ENCODE peak calls at places on chromosomes 16 and 17, in six cellular contexts. One of them, this sample, is unnamed.

GRCh38 chr17:67602974-67603373 is 114.8 kb upstream of the NOL11 start:
- DNase-seq in K562: no peak
- DNase-seq in HepG2: peak
- DNase-seq in GM12878: no peak
- DNase-seq in SK-N-SH: peak
- DNase-seq in H1: peak
- DNase-seq in this sample: peak

GRCh38 chr16:19589771-19590302 is 34.3 kb downstream of the VPS35L start:
- DNase-seq in K562: no peak
- DNase-seq in H1: no peak
- DNase-seq in SK-N-SH: no peak
- DNase-seq in HepG2: peak
- DNase-seq in GM12878: no peak
- DNase-seq in this sample: no peak

GRCh38 chr16:20920799-20921198 is 20.2 kb downstream of the LYRM1 start:
- DNase-seq in K562: no peak
- DNase-seq in H1: no peak
- DNase-seq in SK-N-SH: no peak
- DNase-seq in GM12878: no peak
- DNase-seq in HepG2: no peak
- DNase-seq in this sample: no peak

GRCh38 chr17:37781451-37781850 is 36.6 kb upstream of the HNF1B start:
- DNase-seq in SK-N-SH: no peak
- DNase-seq in H1: no peak
- DNase-seq in GM12878: no peak
- DNase-seq in K562: no peak
- DNase-seq in HepG2: no peak
- DNase-seq in this sample: no peak

GRCh38 chr16:84532299-84532724 is 27.9 kb upstream of the MEAK7 start:
- DNase-seq in GM12878: no peak
- DNase-seq in H1: no peak
- DNase-seq in SK-N-SH: no peak
- DNase-seq in K562: no peak
- DNase-seq in HepG2: peak
- DNase-seq in this sample: no peak

GRCh38 chr17:42009170-42009569 is 8.1 kb downstream of the DNAJC7 start:
- DNase-seq in H1: no peak
- DNase-seq in GM12878: no peak
- DNase-seq in SK-N-SH: no peak
- DNase-seq in K562: no peak
- DNase-seq in HepG2: peak
- DNase-seq in this sample: no peak

GRCh38 chr16:83722501-83723183 is 85.1 kb upstream of the HSBP1 start:
- DNase-seq in H1: no peak
- DNase-seq in HepG2: no peak
- DNase-seq in SK-N-SH: no peak
- DNase-seq in GM12878: no peak
- DNase-seq in K562: no peak
- DNase-seq in this sample: no peak

GRCh38 chr17:80694992-80695912 is 150.6 kb downstream of the RPTOR start:
- DNase-seq in H1: no peak
- DNase-seq in HepG2: peak
- DNase-seq in K562: no peak
- DNase-seq in SK-N-SH: no peak
- DNase-seq in GM12878: no peak
- DNase-seq in this sample: no peak

GRCh38 chr16:65283238-65283651 is 161.4 kb upstream of the CDH11 start:
- DNase-seq in SK-N-SH: peak
- DNase-seq in K562: no peak
- DNase-seq in GM12878: no peak
- DNase-seq in HepG2: no peak
- DNase-seq in H1: no peak
- DNase-seq in this sample: no peak

GRCh38 chr16:70713342-70713741 is 27.5 kb upstream of the MTSS2 start:
- DNase-seq in GM12878: no peak
- DNase-seq in H1: no peak
- DNase-seq in SK-N-SH: no peak
- DNase-seq in K562: no peak
- DNase-seq in HepG2: no peak
- DNase-seq in this sample: no peak

GRCh38 chr16:70712942-70713341 is 27.1 kb upstream of the MTSS2 start:
- DNase-seq in HepG2: no peak
- DNase-seq in GM12878: no peak
- DNase-seq in SK-N-SH: no peak
- DNase-seq in H1: no peak
- DNase-seq in K562: no peak
- DNase-seq in this sample: no peak

GRCh38 chr16:70711211-70711978 is 25.5 kb upstream of the MTSS2 start:
- DNase-seq in SK-N-SH: no peak
- DNase-seq in K562: no peak
- DNase-seq in H1: no peak
- DNase-seq in GM12878: no peak
- DNase-seq in HepG2: peak
- DNase-seq in this sample: no peak

GRCh38 chr16:70713781-70714180 is 27.9 kb upstream of the MTSS2 start:
- DNase-seq in K562: no peak
- DNase-seq in GM12878: no peak
- DNase-seq in HepG2: no peak
- DNase-seq in H1: no peak
- DNase-seq in SK-N-SH: peak
- DNase-seq in this sample: no peak

GRCh38 chr16:70712359-70712758 is 26.5 kb upstream of the MTSS2 start:
- DNase-seq in GM12878: no peak
- DNase-seq in SK-N-SH: no peak
- DNase-seq in HepG2: no peak
- DNase-seq in K562: no peak
- DNase-seq in H1: no peak
- DNase-seq in this sample: no peak
- TF ChIP-seq GABPA in GM12878: no peak
- TF ChIP-seq GABPA in SK-N-SH: no peak
- TF ChIP-seq GABPA in HepG2: no peak
- TF ChIP-seq GABPA in K562: no peak
- TF ChIP-seq GABPA in H1: no peak
- TF ChIP-seq GABPA in this sample: no peak

GRCh38 chr17:8164815-8165131 is 2.0 kb upstream of the VAMP2 start:
- DNase-seq in H1: no peak
- DNase-seq in HepG2: no peak
- DNase-seq in K562: no peak
- DNase-seq in GM12878: no peak
- DNase-seq in SK-N-SH: no peak
- DNase-seq in this sample: no peak

GRCh38 chr17:8162997-8163977 is 539 bp upstream of the VAMP2 start:
- DNase-seq in SK-N-SH: peak
- DNase-seq in HepG2: no peak
- DNase-seq in H1: peak
- DNase-seq in K562: no peak
- DNase-seq in GM12878: no peak
- DNase-seq in this sample: no peak

GRCh38 chr17:8162232-8162996 is at the start of gene VAMP2:
- DNase-seq in H1: no peak
- DNase-seq in GM12878: no peak
- DNase-seq in SK-N-SH: peak
- DNase-seq in HepG2: no peak
- DNase-seq in K562: peak
- DNase-seq in this sample: peak

GRCh38 chr17:8166731-8167130 is 4.0 kb upstream of the VAMP2 start:
- DNase-seq in H1: no peak
- DNase-seq in GM12878: no peak
- DNase-seq in HepG2: no peak
- DNase-seq in K562: no peak
- DNase-seq in SK-N-SH: no peak
- DNase-seq in this sample: no peak

DNA sequence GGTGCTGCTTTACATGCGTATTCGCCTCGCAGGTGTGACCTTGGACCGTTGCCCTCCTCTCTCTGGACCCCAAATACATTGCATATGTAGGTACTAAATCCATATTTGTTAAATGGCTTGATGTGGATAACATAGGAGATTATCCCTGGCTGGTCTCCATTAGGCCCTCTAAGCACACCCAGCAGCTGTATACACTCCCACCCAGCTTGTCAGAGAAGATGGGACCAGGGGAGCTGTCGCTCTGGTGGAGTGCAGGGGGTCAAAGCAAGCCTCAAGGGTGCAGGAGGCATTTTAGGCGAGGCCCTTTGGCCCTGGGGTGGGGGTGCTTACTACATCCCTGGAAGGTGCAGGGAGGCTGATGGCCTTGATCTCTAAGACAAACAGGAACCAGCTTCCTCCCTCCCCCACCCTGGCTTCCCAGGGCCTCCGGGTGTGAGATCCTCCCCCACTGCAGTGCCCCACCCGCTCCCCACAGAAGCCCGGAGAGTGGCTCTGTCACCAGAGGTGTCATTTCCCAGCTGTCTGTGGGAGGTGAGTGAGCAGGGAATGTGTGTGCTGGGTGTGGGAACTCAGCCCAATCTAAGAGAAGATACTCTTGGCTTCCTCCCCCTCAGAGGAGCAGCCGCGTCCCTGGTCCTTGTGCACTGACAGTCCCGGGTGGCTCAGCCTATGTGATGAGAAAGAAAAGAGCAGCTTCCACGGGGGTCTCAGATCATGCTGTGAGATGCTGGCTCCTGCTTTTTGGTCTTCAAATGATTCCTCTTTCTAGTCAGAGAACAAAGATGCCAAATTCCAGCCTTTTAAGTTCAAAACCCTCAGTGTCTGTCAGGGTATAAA is 1.4 kb upstream of the VAMP2 start:
- DNase-seq in K562: peak
- DNase-seq in HepG2: no peak
- DNase-seq in SK-N-SH: no peak
- DNase-seq in GM12878: no peak
- DNase-seq in H1: no peak
- DNase-seq in this sample: peak
- TF ChIP-seq GABPA in K562: peak
- TF ChIP-seq GABPA in HepG2: no peak
- TF ChIP-seq GABPA in SK-N-SH: no peak
- TF ChIP-seq GABPA in GM12878: no peak
- TF ChIP-seq GABPA in H1: no peak
- TF ChIP-seq GABPA in this sample: no peak

GRCh38 chr17:62935481-62935880 is 30.6 kb upstream of the TANC2 start:
- DNase-seq in K562: no peak
- DNase-seq in H1: no peak
- DNase-seq in SK-N-SH: no peak
- DNase-seq in GM12878: no peak
- DNase-seq in HepG2: no peak
- DNase-seq in this sample: no peak

GRCh38 chr17:62929320-62929719 is 36.7 kb upstream of the TANC2 start:
- DNase-seq in K562: no peak
- DNase-seq in SK-N-SH: no peak
- DNase-seq in H1: no peak
- DNase-seq in GM12878: no peak
- DNase-seq in HepG2: no peak
- DNase-seq in this sample: no peak

GRCh38 chr17:62937636-62938035 is 28.4 kb upstream of the TANC2 start:
- DNase-seq in HepG2: no peak
- DNase-seq in K562: no peak
- DNase-seq in GM12878: no peak
- DNase-seq in H1: no peak
- DNase-seq in SK-N-SH: no peak
- DNase-seq in this sample: no peak

GRCh38 chr17:62931101-62931500 is 34.9 kb upstream of the TANC2 start:
- DNase-seq in H1: no peak
- DNase-seq in GM12878: no peak
- DNase-seq in SK-N-SH: no peak
- DNase-seq in K562: no peak
- DNase-seq in HepG2: no peak
- DNase-seq in this sample: no peak

DNA sequence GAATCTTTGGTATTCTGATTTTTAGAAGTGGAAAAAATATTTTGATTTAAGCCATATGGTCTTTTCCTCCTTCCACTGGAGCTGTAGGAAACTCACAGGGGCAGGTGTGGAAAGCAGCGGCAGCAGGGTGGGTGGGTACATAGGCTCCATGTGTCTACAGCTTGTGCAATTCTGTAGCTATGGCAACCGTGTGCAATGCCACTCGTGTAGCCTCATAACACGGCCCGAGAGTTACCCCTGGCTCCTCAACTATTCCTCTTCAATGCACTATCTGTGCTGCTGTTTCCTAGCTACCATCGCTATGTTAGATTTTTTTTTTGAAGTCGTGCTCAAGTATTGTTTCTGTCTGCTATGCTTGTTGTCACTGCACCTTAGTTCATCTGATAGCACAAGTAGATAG is 32.0 kb upstream of the TANC2 start:
- DNase-seq in H1: no peak
- DNase-seq in SK-N-SH: no peak
- DNase-seq in GM12878: no peak
- DNase-seq in K562: no peak
- DNase-seq in HepG2: no peak
- DNase-seq in this sample: peak
- TF ChIP-seq GABPA in H1: no peak
- TF ChIP-seq GABPA in SK-N-SH: no peak
- TF ChIP-seq GABPA in GM12878: no peak
- TF ChIP-seq GABPA in K562: no peak
- TF ChIP-seq GABPA in HepG2: no peak
- TF ChIP-seq GABPA in this sample: no peak

DNA sequence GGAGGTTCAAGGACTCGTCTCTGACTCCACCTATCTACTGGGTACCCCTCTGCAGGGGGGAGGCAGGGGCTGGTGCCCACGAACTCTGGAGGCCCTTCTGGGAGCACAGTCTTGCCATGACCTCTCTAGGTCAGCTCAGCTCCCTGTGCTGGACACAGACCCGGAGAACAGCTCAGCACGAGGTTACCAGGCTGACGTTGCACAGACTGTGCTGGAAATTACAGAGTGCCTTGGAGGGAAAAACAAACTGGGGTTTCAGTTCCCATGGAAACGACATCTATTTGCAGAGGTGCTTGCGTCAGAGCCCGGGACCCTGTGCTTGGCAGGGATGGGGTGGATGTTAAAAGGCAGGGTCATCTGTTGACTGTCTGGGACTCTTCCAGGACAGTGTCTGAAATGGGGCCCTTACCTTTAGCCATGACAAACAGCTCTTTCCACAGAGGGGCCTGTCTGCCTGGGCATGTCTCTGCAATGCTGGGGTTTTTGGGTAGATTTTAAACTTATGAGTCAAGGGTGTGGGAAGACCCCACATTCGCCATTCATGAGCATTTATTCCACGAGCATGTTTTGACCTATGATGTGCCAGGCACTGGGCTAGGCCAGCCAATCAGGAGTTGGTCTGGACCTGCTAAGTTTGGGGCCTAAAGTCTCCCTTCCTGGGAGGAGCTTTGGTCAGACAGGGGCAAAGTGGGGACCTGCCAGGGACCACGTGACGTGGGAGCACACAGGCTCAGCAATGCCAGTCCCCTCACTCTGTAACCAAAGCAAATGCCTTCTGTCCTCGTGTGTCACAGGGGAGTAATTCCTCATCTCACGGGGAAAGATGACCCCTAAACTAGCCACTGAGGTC is 22.5 kb downstream of the CCR7 start:
- DNase-seq in H1: no peak
- DNase-seq in SK-N-SH: peak
- DNase-seq in K562: no peak
- DNase-seq in GM12878: no peak
- DNase-seq in HepG2: peak
- DNase-seq in this sample: no peak
- TF ChIP-seq GABPA in H1: no peak
- TF ChIP-seq GABPA in SK-N-SH: no peak
- TF ChIP-seq GABPA in K562: no peak
- TF ChIP-seq GABPA in GM12878: no peak
- TF ChIP-seq GABPA in HepG2: no peak
- TF ChIP-seq GABPA in this sample: no peak